ENCODE peak calls at places on chromosomes 5 and 9, in four cellular contexts. C is SHP77; D is stimulated activated CD4-positive, alpha-beta T cell treated with anti-CD3 and anti-CD28 coated beads, Interleukin-1b, Interleukin-23, amount 100 ng/mL, for 24 hours; R is uterus. Y is an unnamed sample.

GRCh38 chr5:109224276-109224675 is 185.5 kb downstream of the PJA2 start:
- DNase-seq in D (no peak), C (no peak), R (no peak), Y (no peak)

GRCh38 chr9:31916591-31917223 is 467.7 kb upstream of the ACO1 start:
- DNase-seq in D (no peak), C (peak; percentile 0), R (no peak), Y (no peak)

GRCh38 chr5:102216559-102217157 is 79.4 kb downstream of the SLCO4C1 start:
- DNase-seq in D (no peak), C (no peak), R (no peak), Y (no peak)

GRCh38 chr9:85401998-85402397 is 339.8 kb downstream of the AGTPBP1 start:
- DNase-seq in D (no peak), R (no peak), C (no peak), Y (no peak)

GRCh38 chr5:91386120-91386519 is 3.0 kb upstream of the ARRDC3 start:
- DNase-seq in R (no peak), D (no peak), C (no peak), Y (no peak)

GRCh38 chr5:124419531-124419930 is 326.9 kb downstream of the ZNF608 start:
- DNase-seq in R (no peak), C (no peak), D (no peak), Y (no peak)

GRCh38 chr5:178240772-178241171 is 8.2 kb upstream of the PHYKPL start:
- DNase-seq in C (no peak), D (no peak), R (no peak), Y (no peak)

GRCh38 chr5:80382488-80382887 is 25.4 kb upstream of the ZFYVE16 start:
- DNase-seq in R (no peak), D (no peak), C (no peak), Y (no peak)

GRCh38 chr9:125763373-125763772 is 16.2 kb downstream of the PBX3 start:
- DNase-seq in R (no peak), C (peak; percentile 93), D (no peak), Y (peak; percentile 26)

GRCh38 chr9:112273826-112274225 is 59.6 kb downstream of the PTBP3 start:
- DNase-seq in C (no peak), R (no peak), D (no peak), Y (no peak)

GRCh38 chr9:110573305-110573704 is 6.2 kb downstream of the SVEP1 start:
- DNase-seq in C (no peak), D (no peak), R (no peak), Y (no peak)

GRCh38 chr5:59390989-59391388 is 502.5 kb downstream of the PDE4D start:
- DNase-seq in C (no peak), R (no peak), D (no peak), Y (no peak)

GRCh38 chr5:95723632-95724369 is 7.3 kb upstream of the RHOBTB3 start:
- DNase-seq in D (no peak), C (no peak), R (no peak), Y (no peak)

GRCh38 chr5:40221796-40222195 is 457.9 kb upstream of the PTGER4 start:
- DNase-seq in D (no peak), R (no peak), C (no peak), Y (no peak)

GRCh38 chr9:133477461-133477860 is 1.4 kb downstream of the SLC2A6 start:
- DNase-seq in C (no peak), D (no peak), R (no peak), Y (no peak)

GRCh38 chr5:58965677-58966414 is 383.0 kb downstream of the RAB3C start:
- DNase-seq in C (no peak), D (no peak), R (no peak), Y (no peak)

GRCh38 chr5:84381501-84382362 is 2.9 kb downstream of the EDIL3 start:
- DNase-seq in C (peak; percentile 17), R (peak; percentile 20), D (no peak), Y (no peak)

GRCh38 chr5:54904425-54904824 is 81.0 kb downstream of the ESM1 start:
- DNase-seq in D (no peak), R (no peak), C (peak; percentile 10), Y (no peak)

GRCh38 chr9:34096751-34097150 is 29.7 kb downstream of the DCAF12 start:
- DNase-seq in C (no peak), R (no peak), D (no peak), Y (no peak)

GRCh38 chr5:83914662-83915418 is 194.2 kb upstream of the HAPLN1 start:
- DNase-seq in D (no peak), R (no peak), C (no peak), Y (no peak)

GRCh38 chr9:122832194-122832593 is 3.8 kb upstream of the PDCL start:
- DNase-seq in R (no peak), D (no peak), C (no peak), Y (no peak)

GRCh38 chr5:154395407-154396106 is 50.2 kb upstream of the SAP30L start:
- DNase-seq in C (peak; percentile 20), D (no peak), R (no peak), Y (no peak)

GRCh38 chr9:28720746-28721145 is 1147.5 kb upstream of the C9orf72 start:
- DNase-seq in D (no peak), R (no peak), C (no peak), Y (no peak)

GRCh38 chr5:67400752-67401151 is 204.2 kb upstream of the CD180 start:
- DNase-seq in R (no peak), D (no peak), C (no peak), Y (no peak)

GRCh38 chr5:123429221-123429954 is 6.2 kb upstream of the CEP120 start:
- DNase-seq in R (no peak), C (no peak), D (no peak), Y (no peak)

GRCh38 chr9:114389612-114390368 is 2.0 kb upstream of the AKNA start:
- DNase-seq in R (no peak), D (no peak), C (no peak), Y (no peak)

GRCh38 chr9:70511858-70512257 is 97.4 kb upstream of the KLF9 start:
- DNase-seq in R (no peak), D (no peak), C (no peak), Y (no peak)

GRCh38 chr5:138159666-138160065 is 18.8 kb downstream of the BRD8 start:
- DNase-seq in C (no peak), R (no peak), D (no peak), Y (no peak)

GRCh38 chr5:2039180-2039531 is 156.4 kb upstream of the IRX4 start:
- DNase-seq in R (no peak), C (no peak), D (no peak), Y (no peak)

GRCh38 chr9:110183208-110184145 is 24.5 kb downstream of the C9orf152 start:
- DNase-seq in R (peak; percentile 78), C (peak; percentile 73), D (peak; percentile 26), Y (no peak)

GRCh38 chr9:18294229-18294628 is 179.7 kb upstream of the ADAMTSL1 start:
- DNase-seq in D (no peak), C (no peak), R (no peak), Y (no peak)